ENCODE peak calls at places on chromosomes 3 and 15, in nine cellular contexts. C is fibroblast of mammary gland; I is esophagus muscularis mucosa; D is CD8-positive, alpha-beta T cell; Z is Peyer's patch; M is spleen; W is body of pancreas; F is keratinocyte; S is cardiac fibroblast. L is an unnamed sample.
A peak's percentile ranks its signal among the peaks of the same experiment; 100 is the strongest.

GRCh38 chr3:25913179-25913578 is 123.3 kb downstream of the OXSM start:
- DNase-seq in C (no peak), I (no peak), D (no peak), Z (no peak), M (no peak), W (no peak), F (no peak), S (no peak), L (no peak)

GRCh38 chr3:86814918-86815655 is 175.9 kb downstream of the VGLL3 start:
- DNase-seq in C (no peak), I (no peak), D (no peak), Z (no peak), M (no peak), W (no peak), F (no peak), S (peak; percentile 59), L (peak; percentile 22)

GRCh38 chr15:91110407-91110806 is 10.3 kb downstream of the SV2B start:
- DNase-seq in C (no peak), I (no peak), D (no peak), Z (no peak), M (no peak), W (no peak), F (no peak), S (no peak), L (no peak)

GRCh38 chr15:63997715-63998442 is 48.4 kb downstream of the DAPK2 start:
- DNase-seq in C (no peak), I (no peak), D (no peak), Z (no peak), M (no peak), W (no peak), F (no peak), S (peak; percentile 3), L (no peak)

GRCh38 chr3:112042842-112043280 is 8.3 kb downstream of the TMPRSS7 start:
- DNase-seq in C (no peak), I (peak; percentile 31), D (no peak), Z (no peak), M (no peak), W (no peak), F (no peak), S (no peak), L (no peak)

GRCh38 chr3:55630921-55631299 is 143.8 kb upstream of the WNT5A start:
- DNase-seq in C (no peak), I (no peak), D (no peak), Z (no peak), M (no peak), W (no peak), F (no peak), S (no peak), L (no peak)

GRCh38 chr3:52406231-52406661 is 38.7 kb downstream of the SEMA3G start:
- DNase-seq in C (no peak), I (no peak), D (no peak), Z (peak; percentile 52), M (peak; percentile 73), W (peak; percentile 13), F (peak; percentile 100), S (no peak), L (no peak)

GRCh38 chr3:46853441-46854410 is 9.5 kb downstream of the MYL3 start:
- DNase-seq in C (no peak), I (no peak), D (no peak), Z (peak; percentile 27), M (peak; percentile 65), W (peak; percentile 5), F (no peak), S (no peak), L (no peak)

GRCh38 chr15:58738051-58738707 is 11.3 kb downstream of the ADAM10 start:
- DNase-seq in C (peak; percentile 52), I (no peak), D (no peak), Z (no peak), M (no peak), W (no peak), F (no peak), S (peak; percentile 73), L (no peak)

GRCh38 chr3:32457971-32458471 is 44.6 kb downstream of the CMTM6 start:
- DNase-seq in C (no peak), I (peak; percentile 85), D (peak; percentile 80), Z (peak; percentile 79), M (peak; percentile 81), W (no peak), F (no peak), S (no peak), L (no peak)

GRCh38 chr3:131221731-131222130 is 159.8 kb upstream of the NUDT16 start:
- DNase-seq in C (peak; percentile 88), I (no peak), D (no peak), Z (no peak), M (no peak), W (no peak), F (peak; percentile 32), S (peak; percentile 80), L (peak; percentile 84)

GRCh38 chr3:189512039-189512438 is 119.2 kb upstream of the TP63 start:
- DNase-seq in C (no peak), I (no peak), D (no peak), Z (no peak), M (no peak), W (no peak), F (no peak), S (no peak), L (no peak)

GRCh38 chr3:183629546-183630301 is 5.7 kb upstream of the KLHL24 start:
- DNase-seq in C (no peak), I (no peak), D (no peak), Z (no peak), M (no peak), W (no peak), F (no peak), S (peak; percentile 39), L (no peak)

GRCh38 chr3:102223139-102223538 is 211.7 kb upstream of the ZPLD1 start:
- DNase-seq in C (no peak), I (no peak), D (no peak), Z (no peak), M (no peak), W (no peak), F (no peak), S (no peak), L (no peak)

GRCh38 chr3:151976211-151977050 is 103.0 kb downstream of the SUCNR1 start:
- DNase-seq in C (peak; percentile 98), I (no peak), D (no peak), Z (no peak), M (no peak), W (no peak), F (peak; percentile 76), S (peak; percentile 97), L (peak; percentile 98)

GRCh38 chr3:37974121-37974927 is 16.3 kb upstream of the VILL start:
- DNase-seq in C (peak; percentile 66), I (no peak), D (peak; percentile 80), Z (peak; percentile 90), M (peak; percentile 89), W (peak; percentile 72), F (no peak), S (peak; percentile 71), L (peak; percentile 48)

GRCh38 chr3:37971467-37971866 is 19.1 kb upstream of the VILL start:
- DNase-seq in C (no peak), I (no peak), D (no peak), Z (no peak), M (no peak), W (no peak), F (no peak), S (no peak), L (no peak)

GRCh38 chr3:37970802-37971201 is 19.8 kb upstream of the VILL start:
- DNase-seq in C (peak; percentile 9), I (no peak), D (no peak), Z (no peak), M (no peak), W (peak; percentile 35), F (no peak), S (no peak), L (no peak)

GRCh38 chr3:37973250-37974054 is 17.1 kb upstream of the VILL start:
- DNase-seq in C (no peak), I (no peak), D (no peak), Z (no peak), M (no peak), W (no peak), F (no peak), S (no peak), L (no peak)

DNA sequence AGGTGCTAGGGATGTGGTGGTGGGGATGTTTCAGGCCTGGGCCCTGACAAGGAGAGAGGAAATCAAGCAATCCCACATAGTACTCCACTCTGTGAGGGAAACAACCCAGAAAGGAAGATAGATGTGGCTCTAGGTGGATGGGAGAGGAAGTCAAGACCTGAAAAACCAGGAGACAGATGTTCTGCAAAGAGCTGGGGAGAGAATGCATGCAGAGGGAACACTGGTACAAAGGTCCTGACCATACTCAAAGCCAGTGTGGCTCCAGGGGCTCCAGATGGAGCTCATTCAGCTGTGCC is 15.7 kb upstream of the VILL start:
- DNase-seq in C (no peak), I (no peak), D (no peak), Z (no peak), M (no peak), W (no peak), F (no peak), S (no peak), L (no peak)
- TF ChIP-seq CTCF in C (no peak), I (no peak), D (peak; percentile 40), Z (no peak), M (no peak), W (no peak), F (no peak), S (no peak), L (peak; percentile 40)

GRCh38 chr15:24772256-24772655 is 96.7 kb downstream of the NPAP1 start:
- DNase-seq in C (no peak), I (no peak), D (no peak), Z (no peak), M (no peak), W (no peak), F (no peak), S (no peak), L (no peak)
- TF ChIP-seq CTCF in C (no peak), I (no peak), D (no peak), Z (no peak), M (no peak), W (no peak), F (no peak), S (no peak), L (no peak)

DNA sequence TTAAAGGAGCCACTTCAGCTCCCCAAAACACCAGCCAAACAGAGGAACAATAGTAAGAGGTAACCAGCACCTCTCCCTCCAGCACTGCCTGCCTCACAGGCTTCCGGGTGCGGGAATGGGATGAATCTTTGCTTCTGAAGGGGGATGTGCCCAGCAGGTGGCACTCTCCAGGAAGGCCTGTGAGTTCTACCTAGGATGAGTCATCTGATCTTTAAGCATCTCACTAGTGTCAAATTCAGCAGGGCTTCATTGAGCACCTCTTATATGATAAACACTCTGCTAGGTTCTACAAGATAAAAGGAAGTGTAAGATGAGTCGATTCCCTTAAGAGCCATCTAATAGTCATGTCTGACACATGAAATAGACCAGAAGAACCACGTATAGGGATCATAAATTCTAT is 237.4 kb upstream of the UMPS start:
- DNase-seq in C (peak; percentile 32), I (no peak), D (no peak), Z (peak; percentile 88), M (no peak), W (peak; percentile 73), F (peak; percentile 36), S (peak; percentile 29), L (peak; percentile 30)
- TF ChIP-seq CTCF in C (peak; percentile 29), I (peak; percentile 58), D (no peak), Z (no peak), M (no peak), W (peak; percentile 29), F (peak; percentile 83), S (peak; percentile 22), L (peak; percentile 74)

DNA sequence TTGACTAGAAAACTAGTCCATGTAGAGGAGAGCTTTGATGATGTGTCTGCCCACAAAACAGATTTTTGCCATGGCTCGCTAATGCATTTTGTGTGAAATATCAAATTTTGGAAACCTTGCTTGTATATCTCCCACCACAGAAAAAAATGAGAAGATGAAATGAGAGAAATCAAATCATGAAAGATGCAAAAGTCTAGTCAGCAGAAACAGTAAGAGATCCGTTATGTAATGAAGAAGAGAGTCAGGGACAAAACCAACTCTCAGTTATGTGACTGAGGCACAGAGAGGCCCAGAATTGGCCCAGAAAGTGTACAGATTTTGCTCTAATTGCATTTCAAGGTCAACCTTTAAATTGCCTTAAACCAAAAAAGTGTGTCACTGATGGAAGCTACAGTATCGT is 107.0 kb downstream of the FILIP1L start:
- DNase-seq in C (no peak), I (no peak), D (no peak), Z (no peak), M (no peak), W (no peak), F (no peak), S (no peak), L (no peak)
- TF ChIP-seq CTCF in C (no peak), I (no peak), D (no peak), Z (no peak), M (no peak), W (no peak), F (no peak), S (no peak), L (no peak)

L was measured in HFFc6.